ENCODE peak calls at places on chromosomes 3 and 15, in seven cellular contexts. One of them, this sample, is unnamed.

GRCh38 chr15:44596511-44597010 is 59.6 kb downstream of the EIF3J start:
- DNase-seq in endothelial cell of umbilical vein: no peak
- DNase-seq in transverse colon: no peak
- DNase-seq in stomach: no peak
- DNase-seq in ovary: no peak
- DNase-seq in tibial nerve: no peak
- DNase-seq in testis: no peak
- DNase-seq in this sample: no peak

GRCh38 chr3:184970186-184970585 is 158.2 kb downstream of the VPS8 start:
- DNase-seq in transverse colon: no peak
- DNase-seq in testis: no peak
- DNase-seq in stomach: no peak
- DNase-seq in ovary: no peak
- DNase-seq in endothelial cell of umbilical vein: no peak
- DNase-seq in tibial nerve: no peak
- DNase-seq in this sample: no peak

GRCh38 chr15:65906396-65906795 is 37.1 kb downstream of the RAB11A start:
- DNase-seq in testis: no peak
- DNase-seq in tibial nerve: no peak
- DNase-seq in endothelial cell of umbilical vein: no peak
- DNase-seq in stomach: no peak
- DNase-seq in ovary: no peak
- DNase-seq in transverse colon: no peak
- DNase-seq in this sample: no peak

GRCh38 chr3:72571638-72572114 is 276.6 kb downstream of the SHQ1 start:
- DNase-seq in endothelial cell of umbilical vein: no peak
- DNase-seq in stomach: no peak
- DNase-seq in testis: no peak
- DNase-seq in transverse colon: no peak
- DNase-seq in tibial nerve: no peak
- DNase-seq in ovary: no peak
- DNase-seq in this sample: no peak

GRCh38 chr3:156150434-156151066 is 30.2 kb downstream of the KCNAB1 start:
- DNase-seq in ovary: peak; percentile 29
- DNase-seq in stomach: peak; percentile 54
- DNase-seq in endothelial cell of umbilical vein: peak; percentile 75
- DNase-seq in transverse colon: peak; percentile 52
- DNase-seq in testis: peak; percentile 71
- DNase-seq in tibial nerve: peak; percentile 47
- DNase-seq in this sample: peak; percentile 11

GRCh38 chr3:160956785-160957184 is 148.4 kb downstream of the B3GALNT1 start:
- DNase-seq in stomach: no peak
- DNase-seq in ovary: no peak
- DNase-seq in testis: no peak
- DNase-seq in endothelial cell of umbilical vein: peak; percentile 50
- DNase-seq in transverse colon: no peak
- DNase-seq in tibial nerve: no peak
- DNase-seq in this sample: no peak

GRCh38 chr15:81322708-81323253 is 1.2 kb downstream of the STARD5 start:
- DNase-seq in stomach: no peak
- DNase-seq in testis: no peak
- DNase-seq in tibial nerve: no peak
- DNase-seq in endothelial cell of umbilical vein: no peak
- DNase-seq in ovary: no peak
- DNase-seq in transverse colon: peak; percentile 64
- DNase-seq in this sample: no peak

GRCh38 chr3:195796795-195797194 is 14.9 kb downstream of the MUC4 start:
- DNase-seq in testis: no peak
- DNase-seq in tibial nerve: no peak
- DNase-seq in endothelial cell of umbilical vein: no peak
- DNase-seq in ovary: no peak
- DNase-seq in transverse colon: no peak
- DNase-seq in stomach: no peak
- DNase-seq in this sample: no peak

GRCh38 chr3:149958171-149958796 is 12.4 kb downstream of the PFN2 start:
- DNase-seq in ovary: no peak
- DNase-seq in testis: no peak
- DNase-seq in tibial nerve: no peak
- DNase-seq in stomach: no peak
- DNase-seq in endothelial cell of umbilical vein: no peak
- DNase-seq in transverse colon: no peak
- DNase-seq in this sample: no peak

GRCh38 chr15:96345560-96346389 is 15.3 kb downstream of the NR2F2 start:
- DNase-seq in ovary: peak; percentile 89
- DNase-seq in transverse colon: no peak
- DNase-seq in stomach: peak; percentile 72
- DNase-seq in endothelial cell of umbilical vein: peak; percentile 86
- DNase-seq in testis: peak; percentile 86
- DNase-seq in tibial nerve: peak; percentile 87
- DNase-seq in this sample: no peak

GRCh38 chr3:38247366-38248035 is 18.1 kb upstream of the SLC22A13 start:
- DNase-seq in testis: no peak
- DNase-seq in transverse colon: no peak
- DNase-seq in ovary: no peak
- DNase-seq in endothelial cell of umbilical vein: peak; percentile 74
- DNase-seq in stomach: no peak
- DNase-seq in tibial nerve: no peak
- DNase-seq in this sample: peak; percentile 58

GRCh38 chr3:67362686-67363085 is 291.7 kb downstream of the SUCLG2 start:
- DNase-seq in tibial nerve: no peak
- DNase-seq in testis: no peak
- DNase-seq in transverse colon: no peak
- DNase-seq in endothelial cell of umbilical vein: peak; percentile 18
- DNase-seq in ovary: no peak
- DNase-seq in stomach: no peak
- DNase-seq in this sample: no peak

GRCh38 chr15:50543556-50543955 is 2.9 kb downstream of the USP50 start:
- DNase-seq in stomach: no peak
- DNase-seq in endothelial cell of umbilical vein: no peak
- DNase-seq in transverse colon: no peak
- DNase-seq in testis: no peak
- DNase-seq in ovary: no peak
- DNase-seq in tibial nerve: no peak
- DNase-seq in this sample: no peak

GRCh38 chr15:72342385-72342784 is 22.4 kb upstream of the CELF6 start:
- DNase-seq in tibial nerve: no peak
- DNase-seq in testis: peak; percentile 43
- DNase-seq in transverse colon: peak; percentile 22
- DNase-seq in stomach: peak; percentile 32
- DNase-seq in ovary: no peak
- DNase-seq in endothelial cell of umbilical vein: peak; percentile 31
- DNase-seq in this sample: no peak

DNA sequence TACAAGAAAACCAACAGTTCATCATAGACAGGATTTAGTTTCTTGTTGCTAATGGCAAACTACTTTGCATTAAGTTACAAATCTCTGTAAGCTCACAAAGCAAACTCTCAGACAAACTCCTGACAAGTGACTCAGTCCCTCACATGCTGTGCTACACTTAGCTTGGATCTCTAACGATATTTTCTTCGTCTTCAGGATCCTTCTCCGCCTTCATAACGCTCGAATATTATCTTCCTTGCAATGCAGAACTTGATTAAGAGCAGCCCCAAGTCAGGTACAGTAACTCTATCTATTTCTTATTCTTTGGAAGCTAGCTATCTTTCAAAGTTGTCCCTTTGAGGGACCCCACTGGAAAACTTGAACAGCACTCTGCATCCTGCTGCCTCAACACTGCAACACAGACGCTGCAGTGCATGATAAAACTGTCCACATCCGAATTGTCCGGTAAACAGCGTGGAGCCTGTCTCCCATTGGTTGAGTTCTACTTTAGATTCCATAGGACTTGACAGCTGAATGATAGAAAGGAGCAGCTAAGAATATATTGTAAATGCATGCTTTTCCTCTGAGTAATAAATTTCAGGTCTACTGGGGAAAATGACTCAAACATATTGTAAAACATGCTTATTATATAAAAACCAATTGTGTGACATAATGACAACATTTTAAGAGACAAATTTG is 61.3 kb downstream of the UACA start:
- DNase-seq in stomach: no peak
- DNase-seq in transverse colon: no peak
- DNase-seq in testis: peak; percentile 69
- DNase-seq in ovary: no peak
- DNase-seq in endothelial cell of umbilical vein: peak; percentile 86
- DNase-seq in tibial nerve: no peak
- DNase-seq in this sample: no peak
- TF ChIP-seq POLR2A in stomach: no peak
- TF ChIP-seq POLR2A in transverse colon: no peak
- TF ChIP-seq POLR2A in testis: peak; percentile 28
- TF ChIP-seq POLR2A in ovary: no peak
- TF ChIP-seq POLR2A in endothelial cell of umbilical vein: peak; percentile 20
- TF ChIP-seq POLR2A in tibial nerve: peak; percentile 27
- TF ChIP-seq POLR2A in this sample: peak; percentile 62

GRCh38 chr3:50365080-50365841 is 5.9 kb upstream of the TMEM115 start:
- DNase-seq in testis: peak; percentile 88
- DNase-seq in stomach: peak; percentile 95
- DNase-seq in tibial nerve: peak; percentile 72
- DNase-seq in endothelial cell of umbilical vein: peak; percentile 67
- DNase-seq in ovary: peak; percentile 88
- DNase-seq in transverse colon: peak; percentile 96
- DNase-seq in this sample: no peak
- TF ChIP-seq POLR2A in testis: no peak
- TF ChIP-seq POLR2A in stomach: no peak
- TF ChIP-seq POLR2A in tibial nerve: peak; percentile 27
- TF ChIP-seq POLR2A in endothelial cell of umbilical vein: no peak
- TF ChIP-seq POLR2A in ovary: no peak
- TF ChIP-seq POLR2A in transverse colon: peak; percentile 84
- TF ChIP-seq POLR2A in this sample: no peak

DNA sequence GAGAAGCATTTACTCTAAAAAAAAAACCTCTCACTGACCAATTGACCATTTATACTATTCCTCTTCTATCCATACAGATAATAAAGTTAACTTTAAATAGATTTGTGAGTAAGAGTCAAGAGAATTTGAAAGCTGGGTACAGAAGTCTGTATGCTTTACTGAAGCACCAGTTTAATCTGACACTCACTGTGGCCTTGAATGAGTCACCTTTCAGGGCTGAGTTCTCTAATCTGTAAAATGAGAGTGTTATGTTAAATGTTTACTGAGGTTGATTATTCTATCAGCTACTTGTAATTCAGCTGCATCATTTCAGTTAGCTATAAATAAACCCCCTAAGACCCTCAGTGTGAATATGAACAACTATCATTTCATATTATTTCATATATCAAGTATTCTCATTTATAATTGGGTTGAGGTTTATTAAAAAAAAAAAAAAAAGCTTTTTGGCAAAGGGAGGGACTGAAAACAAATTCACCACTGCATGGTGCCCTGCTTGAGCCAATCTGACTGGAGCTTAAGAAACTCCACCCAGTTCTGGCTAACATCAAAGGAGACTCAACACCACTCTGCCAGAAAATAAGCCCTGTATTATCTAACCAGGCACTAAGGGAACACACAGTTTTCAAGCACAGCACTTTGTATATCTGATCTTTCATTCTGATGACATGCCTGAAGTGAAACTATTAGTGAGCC is 2.8 kb downstream of the MAP4 start:
- DNase-seq in stomach: peak; percentile 42
- DNase-seq in tibial nerve: no peak
- DNase-seq in ovary: peak; percentile 39
- DNase-seq in transverse colon: no peak
- DNase-seq in testis: no peak
- DNase-seq in endothelial cell of umbilical vein: peak; percentile 60
- DNase-seq in this sample: peak; percentile 11
- TF ChIP-seq POLR2A in stomach: no peak
- TF ChIP-seq POLR2A in tibial nerve: no peak
- TF ChIP-seq POLR2A in ovary: no peak
- TF ChIP-seq POLR2A in transverse colon: no peak
- TF ChIP-seq POLR2A in testis: no peak
- TF ChIP-seq POLR2A in endothelial cell of umbilical vein: no peak
- TF ChIP-seq POLR2A in this sample: no peak

DNA sequence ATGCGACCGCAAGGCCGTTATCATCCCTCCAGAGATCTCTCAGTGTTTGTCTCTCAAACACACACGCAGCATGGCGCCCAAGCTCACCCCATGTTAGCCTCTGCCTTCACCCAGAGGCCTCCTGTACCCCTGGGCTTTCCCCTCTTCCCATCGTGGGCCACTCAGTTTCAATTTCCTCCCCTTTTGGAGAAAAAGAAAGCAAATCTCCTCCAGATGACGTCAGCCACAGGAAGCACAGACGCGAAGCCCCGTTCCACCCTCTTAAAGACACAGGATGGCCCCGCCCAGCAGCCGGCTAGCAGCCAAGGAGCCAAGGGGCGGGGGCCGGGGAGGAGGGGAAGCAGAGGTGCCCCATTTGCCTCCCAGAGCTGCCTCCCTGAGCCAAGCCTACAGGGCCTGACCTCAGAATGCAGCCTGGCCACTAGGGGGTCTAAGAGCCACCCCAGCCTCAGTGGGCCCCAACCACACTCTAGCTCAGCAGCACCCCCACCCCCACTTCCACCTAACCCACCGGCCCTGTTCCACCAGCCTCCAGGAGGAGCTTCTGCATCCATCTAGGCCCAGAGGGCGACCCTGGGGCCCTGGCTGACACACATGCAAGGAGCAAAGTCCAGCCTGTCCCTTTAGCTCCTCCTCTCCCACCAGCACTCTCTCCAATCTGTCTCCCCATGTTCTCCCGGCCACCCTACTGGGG is 26.5 kb downstream of the ATRIP start:
- DNase-seq in endothelial cell of umbilical vein: peak; percentile 90
- DNase-seq in stomach: peak; percentile 94
- DNase-seq in testis: peak; percentile 90
- DNase-seq in ovary: peak; percentile 90
- DNase-seq in tibial nerve: peak; percentile 84
- DNase-seq in transverse colon: peak; percentile 96
- DNase-seq in this sample: peak; percentile 85
- TF ChIP-seq POLR2A in endothelial cell of umbilical vein: peak; percentile 91
- TF ChIP-seq POLR2A in stomach: peak; percentile 55
- TF ChIP-seq POLR2A in testis: peak; percentile 29
- TF ChIP-seq POLR2A in ovary: peak; percentile 90
- TF ChIP-seq POLR2A in tibial nerve: peak; percentile 87
- TF ChIP-seq POLR2A in transverse colon: peak; percentile 75
- TF ChIP-seq POLR2A in this sample: peak; percentile 10

This sample was measured in H54.